ENCODE peak calls at places on chromosomes 1 and 21, in six cellular contexts. One of them, this sample, is unnamed.

GRCh38 chr21:39556176-39556575 is 56.6 kb upstream of the B3GALT5 start:
- DNase-seq in neuronal stem cell: peak; percentile 56
- DNase-seq in PC-9: no peak
- DNase-seq in aorta: no peak
- DNase-seq in naive thymus-derived CD4-positive, alpha-beta T cell: no peak
- DNase-seq in IMR-90: no peak
- DNase-seq in this sample: no peak

GRCh38 chr1:66521736-66522365 is 12.1 kb upstream of the SGIP1 start:
- DNase-seq in neuronal stem cell: no peak
- DNase-seq in PC-9: peak; percentile 78
- DNase-seq in aorta: no peak
- DNase-seq in naive thymus-derived CD4-positive, alpha-beta T cell: no peak
- DNase-seq in IMR-90: peak; percentile 95
- DNase-seq in this sample: no peak

GRCh38 chr21:40421121-40421520 is 425.8 kb downstream of the DSCAM start:
- DNase-seq in neuronal stem cell: no peak
- DNase-seq in PC-9: no peak
- DNase-seq in aorta: no peak
- DNase-seq in naive thymus-derived CD4-positive, alpha-beta T cell: no peak
- DNase-seq in IMR-90: no peak
- DNase-seq in this sample: no peak

GRCh38 chr21:37642493-37642892 is 273.8 kb downstream of the KCNJ6 start:
- DNase-seq in neuronal stem cell: no peak
- DNase-seq in PC-9: peak; percentile 38
- DNase-seq in aorta: no peak
- DNase-seq in naive thymus-derived CD4-positive, alpha-beta T cell: peak; percentile 15
- DNase-seq in IMR-90: no peak
- DNase-seq in this sample: no peak

GRCh38 chr1:94156226-94156625 is 35.3 kb upstream of the ABCA4 start:
- DNase-seq in neuronal stem cell: no peak
- DNase-seq in PC-9: no peak
- DNase-seq in aorta: no peak
- DNase-seq in naive thymus-derived CD4-positive, alpha-beta T cell: no peak
- DNase-seq in IMR-90: peak; percentile 31
- DNase-seq in this sample: no peak

GRCh38 chr1:155254714-155255242 is 505 bp downstream of the ENTREP3 start:
- DNase-seq in neuronal stem cell: no peak
- DNase-seq in PC-9: no peak
- DNase-seq in aorta: peak; percentile 88
- DNase-seq in naive thymus-derived CD4-positive, alpha-beta T cell: no peak
- DNase-seq in IMR-90: no peak
- DNase-seq in this sample: peak; percentile 39

GRCh38 chr1:46718340-46718726 is 581 bp downstream of the EFCAB14 start:
- DNase-seq in neuronal stem cell: no peak
- DNase-seq in PC-9: no peak
- DNase-seq in aorta: no peak
- DNase-seq in naive thymus-derived CD4-positive, alpha-beta T cell: no peak
- DNase-seq in IMR-90: no peak
- DNase-seq in this sample: peak; percentile 12

GRCh38 chr1:8746554-8746953 is 70.9 kb downstream of the RERE start:
- DNase-seq in neuronal stem cell: no peak
- DNase-seq in PC-9: no peak
- DNase-seq in aorta: no peak
- DNase-seq in naive thymus-derived CD4-positive, alpha-beta T cell: no peak
- DNase-seq in IMR-90: peak; percentile 64
- DNase-seq in this sample: no peak

GRCh38 chr1:225998560-225999226 is 450 bp downstream of the SDE2 start:
- DNase-seq in neuronal stem cell: no peak
- DNase-seq in PC-9: no peak
- DNase-seq in aorta: no peak
- DNase-seq in naive thymus-derived CD4-positive, alpha-beta T cell: no peak
- DNase-seq in IMR-90: peak; percentile 57
- DNase-seq in this sample: no peak

GRCh38 chr1:8343464-8344001 is 25.6 kb downstream of the SLC45A1 start:
- DNase-seq in neuronal stem cell: no peak
- DNase-seq in PC-9: peak; percentile 79
- DNase-seq in aorta: peak; percentile 95
- DNase-seq in naive thymus-derived CD4-positive, alpha-beta T cell: no peak
- DNase-seq in IMR-90: peak; percentile 98
- DNase-seq in this sample: peak; percentile 99

GRCh38 chr1:58063095-58063494 is 483.4 kb downstream of the OMA1 start:
- DNase-seq in neuronal stem cell: no peak
- DNase-seq in PC-9: no peak
- DNase-seq in aorta: no peak
- DNase-seq in naive thymus-derived CD4-positive, alpha-beta T cell: no peak
- DNase-seq in IMR-90: no peak
- DNase-seq in this sample: no peak

GRCh38 chr21:28142692-28143091 is 850.0 kb downstream of the LTN1 start:
- DNase-seq in neuronal stem cell: no peak
- DNase-seq in PC-9: no peak
- DNase-seq in aorta: no peak
- DNase-seq in naive thymus-derived CD4-positive, alpha-beta T cell: no peak
- DNase-seq in IMR-90: peak; percentile 91
- DNase-seq in this sample: peak; percentile 14

GRCh38 chr1:199357591-199357990 is 669.9 kb upstream of the NR5A2 start:
- DNase-seq in neuronal stem cell: no peak
- DNase-seq in PC-9: no peak
- DNase-seq in aorta: no peak
- DNase-seq in naive thymus-derived CD4-positive, alpha-beta T cell: no peak
- DNase-seq in IMR-90: no peak
- DNase-seq in this sample: no peak

GRCh38 chr1:182169203-182169602 is 107.7 kb upstream of the ZNF648 start:
- DNase-seq in neuronal stem cell: no peak
- DNase-seq in PC-9: no peak
- DNase-seq in aorta: no peak
- DNase-seq in naive thymus-derived CD4-positive, alpha-beta T cell: no peak
- DNase-seq in IMR-90: no peak
- DNase-seq in this sample: no peak

GRCh38 chr1:45456531-45456930 is 34.4 kb downstream of the TESK2 start:
- DNase-seq in neuronal stem cell: no peak
- DNase-seq in PC-9: no peak
- DNase-seq in aorta: no peak
- DNase-seq in naive thymus-derived CD4-positive, alpha-beta T cell: no peak
- DNase-seq in IMR-90: peak; percentile 12
- DNase-seq in this sample: no peak

GRCh38 chr1:169348356-169349036 is 19.1 kb downstream of the NME7 start:
- DNase-seq in neuronal stem cell: peak; percentile 45
- DNase-seq in PC-9: no peak
- DNase-seq in aorta: no peak
- DNase-seq in naive thymus-derived CD4-positive, alpha-beta T cell: peak; percentile 20
- DNase-seq in IMR-90: peak; percentile 68
- DNase-seq in this sample: peak; percentile 28

GRCh38 chr1:24390924-24391782 is 22.4 kb downstream of the STPG1 start:
- DNase-seq in neuronal stem cell: peak; percentile 58
- DNase-seq in PC-9: no peak
- DNase-seq in aorta: peak; percentile 88
- DNase-seq in naive thymus-derived CD4-positive, alpha-beta T cell: peak; percentile 58
- DNase-seq in IMR-90: peak; percentile 86
- DNase-seq in this sample: peak; percentile 80

GRCh38 chr1:153261793-153262371 is 2.4 kb downstream of the LORICRIN start:
- DNase-seq in neuronal stem cell: no peak
- DNase-seq in PC-9: no peak
- DNase-seq in aorta: no peak
- DNase-seq in naive thymus-derived CD4-positive, alpha-beta T cell: no peak
- DNase-seq in IMR-90: no peak
- DNase-seq in this sample: no peak

GRCh38 chr1:226895644-226896043 is 25.2 kb downstream of the PSEN2 start:
- DNase-seq in neuronal stem cell: no peak
- DNase-seq in PC-9: no peak
- DNase-seq in aorta: no peak
- DNase-seq in naive thymus-derived CD4-positive, alpha-beta T cell: no peak
- DNase-seq in IMR-90: no peak
- DNase-seq in this sample: no peak

DNA sequence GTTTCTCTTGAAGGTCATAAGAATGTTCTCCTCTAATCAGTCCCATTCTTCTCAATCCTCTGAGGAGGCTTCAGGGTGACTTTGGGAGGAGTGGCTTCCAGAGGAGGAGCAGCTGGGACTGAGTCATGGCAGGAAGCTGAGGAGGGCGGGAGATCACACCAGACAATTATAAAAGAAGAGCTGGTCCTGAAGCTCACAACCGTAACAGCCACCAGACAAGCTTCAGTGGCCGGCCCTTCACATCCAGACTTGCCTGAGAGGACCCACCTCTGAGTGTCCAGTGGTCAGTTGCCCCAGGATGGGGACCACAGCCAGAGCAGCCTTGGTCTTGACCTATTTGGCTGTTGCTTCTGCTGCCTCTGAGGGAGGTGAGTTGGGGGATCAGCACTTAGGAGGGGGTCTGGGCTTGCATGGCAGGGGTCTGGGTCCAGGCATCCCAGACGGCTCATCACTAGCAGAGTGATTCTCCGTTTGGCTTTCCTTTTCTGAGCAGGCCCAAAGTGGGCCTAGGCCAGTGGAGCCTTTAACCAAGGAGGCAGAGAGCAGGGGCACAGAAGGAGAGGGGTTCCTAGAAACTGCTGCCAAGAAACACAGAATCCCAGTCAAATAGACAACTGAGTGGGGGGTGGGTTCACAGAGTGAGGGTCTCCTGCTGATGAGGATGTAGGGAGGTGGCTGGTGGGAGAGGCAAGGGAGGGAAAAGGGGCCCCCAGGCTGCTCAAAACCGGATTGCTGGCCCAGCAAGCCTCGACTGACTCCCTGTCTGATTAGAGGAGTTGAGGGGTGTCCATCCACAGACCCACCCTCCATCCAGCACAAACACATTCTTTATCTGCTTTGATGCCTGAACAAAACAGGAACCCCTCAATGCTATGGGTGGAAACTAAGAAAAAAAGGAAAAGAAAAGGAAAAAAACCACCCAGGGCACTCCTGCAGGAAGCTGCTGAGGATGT is at the start of gene ECM1:
- DNase-seq in neuronal stem cell: no peak
- DNase-seq in PC-9: peak; percentile 63
- DNase-seq in aorta: peak; percentile 80
- DNase-seq in naive thymus-derived CD4-positive, alpha-beta T cell: no peak
- DNase-seq in IMR-90: peak; percentile 84
- DNase-seq in this sample: peak; percentile 83
- H3K36me3 ChIP-seq in neuronal stem cell: peaks cover 46% of the 10 kb centered on the region
- H3K36me3 ChIP-seq in PC-9: no peaks in the 10 kb centered on the region
- H3K36me3 ChIP-seq in aorta: peaks cover 7% of the 10 kb centered on the region
- H3K36me3 ChIP-seq in naive thymus-derived CD4-positive, alpha-beta T cell: peaks cover 8% of the 10 kb centered on the region
- H3K36me3 ChIP-seq in IMR-90: peaks cover 46% of the 10 kb centered on the region
- H3K36me3 ChIP-seq in this sample: peaks cover 70% of the 10 kb centered on the region

DNA sequence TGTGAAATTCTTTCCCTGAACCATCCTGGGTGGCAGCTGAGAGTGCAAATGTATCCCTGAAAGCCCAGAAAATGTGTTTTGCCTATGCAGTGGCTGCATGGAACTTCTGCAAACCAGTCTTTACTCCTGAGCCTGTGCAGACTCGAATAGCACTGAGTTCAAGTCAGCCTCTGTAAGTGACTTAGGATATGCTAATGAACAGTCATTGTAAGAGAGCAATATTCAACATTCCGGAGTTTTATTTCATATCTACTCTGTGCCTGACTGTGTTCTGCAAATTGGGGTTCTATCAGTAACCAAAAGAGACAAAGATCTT is 163.3 kb downstream of the NTPCR start:
- DNase-seq in neuronal stem cell: peak; percentile 4
- DNase-seq in PC-9: no peak
- DNase-seq in aorta: no peak
- DNase-seq in naive thymus-derived CD4-positive, alpha-beta T cell: no peak
- DNase-seq in IMR-90: no peak
- DNase-seq in this sample: no peak
- H3K27ac ChIP-seq in neuronal stem cell: peak overlapping the region; percentile 78
- H3K27ac ChIP-seq in PC-9: peak overlapping the region; percentile 99
- H3K27ac ChIP-seq in aorta: peak overlapping the region; percentile 40
- H3K27ac ChIP-seq in naive thymus-derived CD4-positive, alpha-beta T cell: no peak overlapping the region
- H3K27ac ChIP-seq in IMR-90: peak overlapping the region; percentile 81
- H3K27ac ChIP-seq in this sample: peak overlapping the region; percentile 100

GRCh38 chr1:224411766-224412165 is 22.8 kb downstream of the WDR26 start:
- DNase-seq in neuronal stem cell: no peak
- DNase-seq in PC-9: no peak
- DNase-seq in aorta: no peak
- DNase-seq in naive thymus-derived CD4-positive, alpha-beta T cell: no peak
- DNase-seq in IMR-90: peak; percentile 37
- DNase-seq in this sample: no peak
- H3K36me3 ChIP-seq in neuronal stem cell: peaks cover 91% of the 10 kb centered on the region
- H3K36me3 ChIP-seq in PC-9: peaks cover 40% of the 10 kb centered on the region
- H3K36me3 ChIP-seq in aorta: peaks cover 2% of the 10 kb centered on the region
- H3K36me3 ChIP-seq in naive thymus-derived CD4-positive, alpha-beta T cell: peaks cover 5% of the 10 kb centered on the region
- H3K36me3 ChIP-seq in IMR-90: peaks cover 39% of the 10 kb centered on the region
- H3K36me3 ChIP-seq in this sample: peaks cover 69% of the 10 kb centered on the region

GRCh38 chr1:32960342-32960741 is 4.3 kb downstream of the RNF19B start:
- DNase-seq in neuronal stem cell: no peak
- DNase-seq in PC-9: no peak
- DNase-seq in aorta: no peak
- DNase-seq in naive thymus-derived CD4-positive, alpha-beta T cell: no peak
- DNase-seq in IMR-90: no peak
- DNase-seq in this sample: no peak

GRCh38 chr1:32963746-32964460 is 706 bp downstream of the RNF19B start:
- DNase-seq in neuronal stem cell: peak; percentile 54
- DNase-seq in PC-9: peak; percentile 58
- DNase-seq in aorta: peak; percentile 86
- DNase-seq in naive thymus-derived CD4-positive, alpha-beta T cell: peak; percentile 59
- DNase-seq in IMR-90: peak; percentile 33
- DNase-seq in this sample: peak; percentile 65

GRCh38 chr1:32964461-32965250 is at the start of gene RNF19B:
- DNase-seq in neuronal stem cell: peak; percentile 90
- DNase-seq in PC-9: peak; percentile 84
- DNase-seq in aorta: peak; percentile 98
- DNase-seq in naive thymus-derived CD4-positive, alpha-beta T cell: peak; percentile 88
- DNase-seq in IMR-90: peak; percentile 89
- DNase-seq in this sample: peak; percentile 94

GRCh38 chr1:32960819-32961355 is 3.7 kb downstream of the RNF19B start:
- DNase-seq in neuronal stem cell: no peak
- DNase-seq in PC-9: no peak
- DNase-seq in aorta: no peak
- DNase-seq in naive thymus-derived CD4-positive, alpha-beta T cell: no peak
- DNase-seq in IMR-90: no peak
- DNase-seq in this sample: no peak

DNA sequence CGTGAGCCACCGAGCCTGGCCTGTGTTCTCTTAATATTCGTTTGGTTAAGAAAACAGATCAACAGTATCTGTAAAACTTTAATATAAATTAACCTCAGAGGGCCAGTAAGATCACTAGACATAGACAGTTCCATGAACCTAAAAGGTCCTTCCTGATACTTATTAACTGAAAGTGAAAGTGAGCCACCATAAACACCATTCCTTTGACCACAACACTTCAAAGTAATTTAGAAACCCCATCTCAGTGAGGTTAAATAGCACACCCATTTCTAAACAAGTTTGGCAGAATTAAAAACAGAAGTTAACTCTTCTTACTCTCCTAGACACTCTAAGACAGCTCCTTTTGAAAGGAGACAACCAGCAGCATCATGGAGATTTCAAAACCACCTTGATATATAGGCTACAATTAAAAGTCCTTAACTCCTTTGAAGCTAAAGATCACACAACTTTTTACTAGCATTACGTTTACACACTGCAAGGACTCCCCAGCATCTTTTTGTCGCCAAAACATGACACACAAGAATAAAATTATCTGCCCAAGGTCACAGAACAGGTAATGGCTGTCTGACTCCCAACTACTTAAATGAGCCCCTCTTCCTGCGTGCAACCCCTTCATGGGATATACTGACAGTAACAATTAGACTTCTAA is 2.2 kb downstream of the RNF19B start:
- DNase-seq in neuronal stem cell: no peak
- DNase-seq in PC-9: no peak
- DNase-seq in aorta: no peak
- DNase-seq in naive thymus-derived CD4-positive, alpha-beta T cell: peak; percentile 16
- DNase-seq in IMR-90: peak; percentile 26
- DNase-seq in this sample: no peak
- H3K27ac ChIP-seq in neuronal stem cell: no peak overlapping the region
- H3K27ac ChIP-seq in PC-9: peak overlapping the region; percentile 28
- H3K27ac ChIP-seq in aorta: no peak overlapping the region
- H3K27ac ChIP-seq in naive thymus-derived CD4-positive, alpha-beta T cell: no peak overlapping the region
- H3K27ac ChIP-seq in IMR-90: no peak overlapping the region
- H3K27ac ChIP-seq in this sample: no peak overlapping the region